ENCODE peak calls at places on chromosomes 6 and 20, in six cellular contexts. T is astrocyte, Y is GM13976, M is esophagus squamous epithelium, X is right atrium auricular region, V is progenitor cell of endocrine pancreas. R is an unnamed sample.

GRCh38 chr6:1821188-1822183 is 211.8 kb downstream of the FOXC1 start:
- DNase-seq in Y (no peak), M (no peak), V (no peak), X (no peak), T (peak), R (no peak)

GRCh38 chr6:167805349-167806060 is 21.2 kb upstream of the AFDN start:
- DNase-seq in V (no peak), T (no peak), M (no peak), Y (no peak), X (no peak), R (no peak)

GRCh38 chr20:41086402-41087324 is 50.7 kb upstream of the PLCG1 start:
- DNase-seq in X (no peak), M (no peak), V (no peak), T (no peak), Y (no peak), R (no peak)

GRCh38 chr6:41536884-41537347 is 9.3 kb upstream of the FOXP4 start:
- DNase-seq in Y (no peak), X (no peak), T (no peak), V (no peak), M (no peak), R (no peak)

GRCh38 chr6:139027620-139028182 is 844 bp upstream of the ABRACL start:
- DNase-seq in Y (peak), M (no peak), V (no peak), X (no peak), T (peak), R (no peak)

GRCh38 chr6:7685276-7685675 is 40.6 kb upstream of the BMP6 start:
- DNase-seq in Y (no peak), M (no peak), X (no peak), T (no peak), V (no peak), R (no peak)

GRCh38 chr6:37657117-37657886 is 40.4 kb downstream of the MDGA1 start:
- DNase-seq in X (no peak), M (no peak), Y (no peak), T (peak), V (no peak), R (no peak)

GRCh38 chr6:5471637-5472430 is 210.5 kb downstream of the FARS2 start:
- DNase-seq in X (no peak), M (no peak), Y (no peak), T (peak), V (no peak), R (no peak)

GRCh38 chr20:9515761-9516657 is 1.6 kb downstream of the LAMP5 start:
- DNase-seq in Y (no peak), M (no peak), T (no peak), X (no peak), V (no peak), R (no peak)

GRCh38 chr6:83927470-83927869 is 68.0 kb downstream of the CYB5R4 start:
- DNase-seq in X (no peak), Y (no peak), V (no peak), T (no peak), M (no peak), R (no peak)

GRCh38 chr6:111709615-111710398 is 104.1 kb upstream of the TRAF3IP2 start:
- DNase-seq in Y (peak), V (peak), M (no peak), T (peak), X (peak), R (peak)

GRCh38 chr6:14546036-14546435 is 428.5 kb downstream of the CD83 start:
- DNase-seq in Y (no peak), V (no peak), M (no peak), X (no peak), T (no peak), R (no peak)

GRCh38 chr20:17630151-17630805 is 51.8 kb downstream of the RRBP1 start:
- DNase-seq in V (no peak), T (no peak), Y (no peak), X (no peak), M (no peak), R (no peak)

GRCh38 chr6:142416179-142416578 is 114.4 kb downstream of the ADGRG6 start:
- DNase-seq in X (no peak), T (peak), V (no peak), M (no peak), Y (no peak), R (no peak)

GRCh38 chr6:46015119-46015968 is at the start of gene CLIC5:
- DNase-seq in X (no peak), V (peak), T (no peak), Y (peak), M (no peak), R (no peak)

GRCh38 chr6:26022166-26022510 is 59.5 kb downstream of the TRIM38 start:
- DNase-seq in X (peak), T (peak), Y (peak), V (no peak), M (no peak), R (no peak)

GRCh38 chr20:64149809-64150560 is 14.3 kb upstream of the MYT1 start:
- DNase-seq in M (no peak), Y (no peak), V (no peak), T (no peak), X (no peak), R (no peak)

GRCh38 chr6:86030875-86031274 is 388.2 kb upstream of the SYNCRIP start:
- DNase-seq in X (no peak), V (no peak), Y (no peak), M (no peak), T (no peak), R (no peak)

GRCh38 chr6:170024940-170025339 is 265.9 kb downstream of the DLL1 start:
- DNase-seq in T (peak), V (no peak), Y (no peak), M (no peak), X (no peak), R (no peak)

GRCh38 chr6:2468601-2468955 is 223.2 kb upstream of the GMDS start:
- DNase-seq in X (no peak), V (no peak), M (no peak), T (peak), Y (no peak), R (no peak)

GRCh38 chr20:18506744-18507143 is 996 bp upstream of the SEC23B start:
- DNase-seq in X (no peak), V (no peak), M (no peak), Y (no peak), T (no peak), R (no peak)

GRCh38 chr20:63011798-63012197 is 5.0 kb upstream of the BHLHE23 start:
- DNase-seq in V (no peak), T (no peak), M (no peak), Y (no peak), X (no peak), R (no peak)

GRCh38 chr6:167975449-167975848 is 22.0 kb upstream of the KIF25 start:
- DNase-seq in V (no peak), M (no peak), X (no peak), T (no peak), Y (no peak), R (no peak)

GRCh38 chr6:77172578-77172977 is 290.7 kb downstream of the HTR1B start:
- DNase-seq in Y (no peak), V (no peak), T (no peak), M (no peak), X (no peak), R (no peak)

GRCh38 chr20:48709744-48710143 is 118.1 kb downstream of the PREX1 start:
- DNase-seq in M (no peak), T (no peak), Y (no peak), V (no peak), X (no peak), R (no peak)

GRCh38 chr6:34146801-34147592 is 1.1 kb upstream of the GRM4 start:
- DNase-seq in T (peak), X (no peak), M (no peak), Y (no peak), V (no peak), R (no peak)

GRCh38 chr6:111626446-111626845 is 20.8 kb upstream of the TRAF3IP2 start:
- DNase-seq in Y (no peak), T (no peak), X (no peak), M (no peak), V (no peak), R (peak)

GRCh38 chr20:39627765-39628164 is 665.6 kb downstream of the DHX35 start:
- DNase-seq in X (no peak), T (no peak), M (no peak), Y (no peak), V (no peak), R (no peak)

GRCh38 chr20:40668449-40669228 is 20.4 kb downstream of the MAFB start:
- DNase-seq in M (no peak), Y (no peak), V (no peak), T (no peak), X (no peak), R (no peak)

GRCh38 chr6:131427441-131428051 is 145.5 kb upstream of the ARG1 start:
- DNase-seq in Y (no peak), X (no peak), T (no peak), V (no peak), M (no peak), R (no peak)

GRCh38 chr20:52975024-52975732 is 3.0 kb downstream of the TSHZ2 start:
- DNase-seq in T (peak), M (no peak), X (no peak), Y (no peak), V (no peak), R (no peak)

GRCh38 chr6:13488015-13488895 is 855 bp upstream of the GFOD1 start:
- DNase-seq in V (no peak), X (no peak), M (no peak), Y (peak), T (peak), R (no peak)

GRCh38 chr6:42220754-42221153 is 3.1 kb upstream of the MRPS10 start:
- DNase-seq in X (no peak), V (no peak), Y (no peak), M (no peak), T (no peak), R (no peak)

GRCh38 chr20:14555676-14556075 is 218.3 kb upstream of the FLRT3 start:
- DNase-seq in Y (no peak), M (no peak), X (no peak), V (no peak), T (no peak), R (no peak)

GRCh38 chr6:115404451-115404850 is 656.2 kb downstream of the FRK start:
- DNase-seq in X (no peak), Y (no peak), V (no peak), T (no peak), M (no peak), R (no peak)
- TF ChIP-seq CTCF in X (no peak), Y (no peak), V (no peak), T (no peak), M (no peak), R (no peak)

GRCh38 chr6:52536424-52536916 is 40.4 kb downstream of the TRAM2 start:
- DNase-seq in M (no peak), V (no peak), X (no peak), T (no peak), Y (peak), R (no peak)
- TF ChIP-seq CTCF in M (no peak), V (no peak), X (no peak), T (no peak), Y (no peak), R (no peak)

DNA sequence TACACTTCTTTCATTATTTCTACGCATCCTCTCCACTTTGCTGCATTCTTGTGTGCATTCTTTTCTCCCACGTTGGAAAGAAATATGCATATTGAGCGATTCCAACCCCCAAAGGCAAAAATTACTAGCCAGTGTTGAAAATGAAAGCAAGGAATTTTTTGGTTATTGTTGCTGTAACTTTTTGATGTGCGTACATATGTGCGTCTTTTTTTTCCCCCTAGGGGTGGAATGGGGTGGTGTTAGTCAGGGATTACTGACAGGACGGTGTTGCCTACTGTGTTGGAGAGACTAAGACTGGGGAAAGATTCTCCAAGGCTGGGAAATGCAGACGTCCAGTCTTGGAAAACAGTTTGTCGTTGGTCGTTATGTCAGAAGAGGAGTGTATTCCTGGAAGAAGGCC is 44.2 kb upstream of the ESR1 start:
- DNase-seq in M (no peak), T (peak), V (no peak), Y (no peak), X (no peak), R (no peak)
- TF ChIP-seq CTCF in M (peak), T (peak), V (peak), Y (no peak), X (peak), R (no peak)

DNA sequence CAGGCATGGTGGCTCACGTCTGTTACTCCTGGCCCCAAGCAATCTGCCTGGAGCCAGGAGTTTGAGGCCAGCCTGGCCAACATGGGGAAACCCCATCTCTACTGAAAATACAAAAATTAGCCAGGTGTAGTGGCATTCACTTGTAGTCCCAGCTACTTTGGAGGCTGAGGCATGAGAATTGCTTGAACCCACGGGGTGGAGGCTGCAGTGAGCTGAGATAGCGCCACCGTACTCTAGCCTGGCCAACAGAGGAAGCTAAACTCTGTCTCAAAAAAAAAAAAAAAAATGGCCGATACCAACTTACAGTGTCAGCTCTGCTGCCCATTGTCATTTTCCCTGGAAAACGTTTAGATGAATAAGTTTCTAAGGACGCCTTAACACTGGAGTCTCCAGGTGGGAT is 489.9 kb downstream of the TFAP2A start:
- DNase-seq in V (no peak), M (no peak), T (no peak), Y (no peak), X (no peak), R (no peak)
- TF ChIP-seq CTCF in V (no peak), M (no peak), T (no peak), Y (no peak), X (no peak), R (no peak)

GRCh38 chr20:21981607-21982344 is 276.3 kb downstream of the PAX1 start:
- DNase-seq in Y (no peak), T (peak), M (no peak), X (peak), V (no peak), R (no peak)
- TF ChIP-seq CTCF in Y (no peak), T (no peak), M (no peak), X (no peak), V (no peak), R (no peak)

GRCh38 chr6:19127085-19127484 is 710.1 kb upstream of the ID4 start:
- DNase-seq in M (no peak), X (no peak), Y (no peak), V (no peak), T (no peak), R (no peak)

DNA sequence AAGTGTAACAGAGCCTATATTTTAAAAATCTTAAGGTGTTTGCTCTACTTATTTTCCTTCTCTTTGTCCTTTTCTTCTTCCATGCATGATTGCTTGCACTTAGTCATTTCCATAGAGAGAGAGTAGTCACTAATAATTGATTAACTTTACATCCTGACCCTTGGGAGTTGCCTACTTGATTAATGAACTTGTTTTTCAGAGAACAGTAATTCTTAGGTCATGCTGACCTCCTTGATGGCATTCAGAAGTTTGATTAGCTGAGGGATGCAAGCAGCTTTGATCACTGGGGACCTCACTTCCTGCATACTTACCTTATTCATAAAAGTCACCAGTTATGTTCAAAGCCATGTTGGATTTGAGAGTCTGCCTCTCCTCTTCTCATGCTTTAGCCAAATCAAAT is 715.7 kb upstream of the ID4 start:
- DNase-seq in T (peak), X (no peak), M (no peak), Y (no peak), V (no peak), R (no peak)
- TF ChIP-seq CTCF in T (no peak), X (no peak), M (no peak), Y (no peak), V (no peak), R (no peak)

R was measured in D721Med.